ENCODE peak calls at places on chromosomes 5 and 9, in five cellular contexts. Q is IMR-90, V is K562, N is HepG2, C is GM12878. F is an unnamed sample.
A peak's percentile ranks its signal among the peaks of the same experiment; 100 is the strongest.

GRCh38 chr9:72524820-72525539 is 3.6 kb downstream of the TMC1 start:
- DNase-seq in Q (peak; percentile 100), N (no peak), C (peak; percentile 76), V (no peak), F (no peak)

GRCh38 chr5:141973871-141974595 is 5.1 kb downstream of the RNF14 start:
- DNase-seq in V (no peak), N (no peak), Q (peak; percentile 92), C (no peak), F (no peak)

GRCh38 chr9:135737840-135738521 is 36.0 kb downstream of the KCNT1 start:
- DNase-seq in Q (no peak), V (no peak), N (no peak), C (no peak), F (no peak)

GRCh38 chr5:169288066-169288753 is 12.7 kb downstream of the SLIT3 start:
- DNase-seq in V (no peak), Q (no peak), C (no peak), N (no peak), F (no peak)

GRCh38 chr9:89529243-89530030 is 31.5 kb upstream of the SEMA4D start:
- DNase-seq in Q (no peak), N (no peak), V (no peak), C (no peak), F (no peak)

GRCh38 chr5:154273028-154273617 is 82.6 kb downstream of the GALNT10 start:
- DNase-seq in Q (peak; percentile 21), V (peak; percentile 30), N (no peak), C (no peak), F (no peak)

GRCh38 chr5:14029185-14029584 is 84.7 kb upstream of the DNAH5 start:
- DNase-seq in V (no peak), Q (no peak), C (no peak), N (no peak), F (no peak)

GRCh38 chr9:104227108-104227507 is 133.0 kb downstream of the SMC2 start:
- DNase-seq in V (no peak), Q (no peak), N (no peak), C (no peak), F (no peak)

GRCh38 chr5:166710275-166710674 is 1581.2 kb upstream of the WWC1 start:
- DNase-seq in C (no peak), Q (no peak), V (no peak), N (no peak), F (no peak)

DNA sequence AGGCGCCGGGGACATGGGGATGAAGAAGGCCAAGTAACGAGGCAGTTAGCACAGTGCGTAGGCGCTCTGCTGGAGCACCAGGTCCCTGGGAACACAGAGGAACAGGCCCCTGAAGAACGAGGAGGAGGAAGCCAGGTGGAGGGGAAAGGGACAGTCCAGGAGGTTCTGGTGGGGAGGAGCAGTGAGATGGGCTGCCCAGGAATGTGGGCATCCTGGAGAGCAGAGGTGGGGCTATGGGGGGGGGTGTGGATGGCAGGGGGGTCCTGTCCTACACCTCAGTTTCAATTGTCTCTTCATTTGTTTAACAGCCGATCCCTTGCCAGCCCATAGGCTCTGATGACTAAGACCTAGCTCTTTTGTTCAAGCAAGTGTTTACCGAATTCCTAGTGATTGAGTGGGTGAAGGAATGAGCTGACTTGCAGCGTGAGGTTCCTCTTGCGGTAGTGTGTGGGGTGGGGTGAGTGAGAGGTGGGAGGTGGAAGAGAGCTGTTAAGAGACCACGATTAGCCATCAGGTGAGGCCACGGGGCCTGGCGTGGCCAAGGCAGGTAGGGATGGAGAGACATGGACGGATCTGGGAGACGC is 8.4 kb upstream of the PHYHD1 start:
- DNase-seq in C (no peak), Q (peak; percentile 94), N (peak; percentile 91), V (no peak), F (no peak)
- TF ChIP-seq MXI1 in C (no peak), Q (no peak), N (no peak), V (no peak), F (no peak)

DNA sequence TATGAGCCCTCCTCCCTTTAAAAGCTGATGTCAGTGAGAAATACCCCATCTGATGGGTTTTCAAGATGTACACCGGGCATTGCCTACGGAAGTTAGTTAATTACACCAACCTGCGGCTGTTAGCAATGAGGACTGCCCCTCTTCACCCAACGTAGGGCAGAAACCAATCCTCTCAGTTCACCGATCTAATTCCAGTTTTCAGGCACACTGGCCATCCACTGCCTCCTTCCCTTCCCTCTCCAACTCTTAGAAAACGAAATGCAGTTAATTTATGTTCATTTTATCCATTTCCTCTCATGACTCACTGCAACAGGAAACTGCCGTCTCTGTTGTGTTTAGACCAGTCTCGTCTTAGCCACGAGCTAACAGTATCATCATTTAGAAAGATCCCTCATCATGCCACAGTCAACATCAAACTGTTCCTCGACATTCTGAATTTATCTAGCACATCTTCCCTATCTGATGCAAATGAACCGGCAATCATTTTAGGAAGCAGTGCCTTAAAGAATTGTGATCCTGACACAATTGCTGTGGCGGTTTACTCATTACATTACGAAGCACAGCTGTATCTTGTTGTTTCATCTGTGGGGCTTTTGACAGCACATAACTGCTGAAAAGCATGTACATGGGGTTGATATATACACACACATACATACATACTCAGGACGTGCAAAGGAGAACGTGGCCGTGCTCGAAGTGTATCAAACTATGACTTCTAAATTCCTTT is 168.6 kb downstream of the EFNA5 start:
- DNase-seq in N (no peak), C (no peak), Q (peak; percentile 68), V (no peak), F (peak; percentile 39)
- TF ChIP-seq MXI1 in N (no peak), C (no peak), Q (no peak), V (no peak), F (peak; percentile 82)

DNA sequence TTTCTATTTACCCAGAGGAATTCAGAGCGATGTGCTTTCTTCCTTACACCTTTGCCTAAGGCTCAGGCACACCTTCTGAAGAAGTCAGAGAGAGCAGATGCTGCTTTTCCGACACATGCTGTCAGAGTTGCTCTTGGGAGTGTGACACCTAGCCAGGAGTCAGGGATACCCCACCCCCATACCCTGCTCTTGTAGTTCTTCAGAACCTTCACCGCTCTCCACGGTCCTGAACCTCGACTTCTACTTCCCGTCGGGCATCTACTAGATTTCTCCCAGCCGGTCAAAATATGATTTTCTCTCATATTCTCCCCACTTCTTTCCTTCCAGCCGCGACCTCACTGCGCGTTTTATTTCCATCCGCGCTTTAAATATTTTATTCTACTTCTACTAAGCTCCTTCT is 1.7 kb downstream of the GRIN3A start:
- DNase-seq in N (no peak), Q (no peak), C (no peak), V (peak; percentile 8), F (no peak)
- TF ChIP-seq MXI1 in N (no peak), Q (no peak), C (no peak), V (no peak), F (no peak)

GRCh38 chr9:88387733-88388202 is 476 bp upstream of the SPIN1 start:
- DNase-seq in V (no peak), Q (peak; percentile 52), N (peak; percentile 20), C (no peak), F (peak; percentile 63)
- TF ChIP-seq MXI1 in V (no peak), Q (no peak), N (no peak), C (no peak), F (no peak)

GRCh38 chr5:143229426-143229895 is 174.0 kb downstream of the NR3C1 start:
- DNase-seq in N (no peak), Q (no peak), C (no peak), V (no peak), F (no peak)

GRCh38 chr5:143228597-143229293 is 174.7 kb downstream of the NR3C1 start:
- DNase-seq in C (no peak), Q (no peak), V (no peak), N (no peak), F (no peak)

GRCh38 chr5:143230676-143230996 is 172.8 kb downstream of the NR3C1 start:
- DNase-seq in Q (no peak), N (no peak), C (no peak), V (no peak), F (no peak)

GRCh38 chr5:143231426-143231825 is 172.1 kb downstream of the NR3C1 start:
- DNase-seq in N (no peak), Q (peak; percentile 17), V (no peak), C (no peak), F (no peak)

DNA sequence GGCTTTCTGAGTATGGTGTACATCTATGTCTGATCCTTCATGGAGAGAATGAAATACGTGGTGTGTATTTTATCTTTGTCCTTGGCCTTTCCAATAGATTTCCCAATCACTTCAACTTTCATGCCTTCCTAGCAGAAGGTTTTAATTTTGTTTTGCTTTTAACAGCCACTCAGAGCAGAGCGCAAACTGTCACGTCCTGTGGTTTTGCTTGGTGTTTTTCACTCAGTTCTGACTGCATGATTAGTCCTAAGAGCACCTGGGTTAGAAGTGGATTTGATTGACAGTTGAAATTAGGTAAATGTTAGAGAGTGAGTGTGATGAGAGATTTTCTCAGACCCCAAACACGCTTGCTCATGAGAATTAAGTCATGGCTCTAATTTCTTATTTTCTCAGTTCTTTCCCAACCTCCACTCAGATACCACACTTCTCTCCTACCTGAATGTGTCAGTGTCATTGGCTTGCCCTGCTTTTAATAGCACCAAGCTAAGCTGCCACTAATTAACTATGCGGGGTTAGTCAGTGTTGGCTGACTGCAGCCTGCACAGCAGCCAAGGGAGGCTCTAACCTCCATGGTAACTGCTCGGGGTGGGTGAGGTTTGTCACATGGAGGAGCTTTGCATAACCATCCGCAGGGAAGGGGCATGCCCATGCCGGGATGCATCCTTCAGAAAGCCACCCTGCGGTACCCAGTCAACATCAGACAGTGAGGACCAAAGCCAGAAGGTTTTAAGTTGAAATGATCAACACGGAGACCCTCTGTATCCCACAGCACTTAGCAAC is 173.4 kb downstream of the NR3C1 start:
- DNase-seq in V (no peak), Q (no peak), C (peak; percentile 99), N (peak; percentile 37), F (no peak)
- TF ChIP-seq MXI1 in V (no peak), Q (no peak), C (peak; percentile 62), N (no peak), F (no peak)

GRCh38 chr9:93265972-93266371 is 82.0 kb downstream of the WNK2 start:
- DNase-seq in V (peak; percentile 6), Q (no peak), N (no peak), C (no peak), F (peak; percentile 13)

GRCh38 chr9:93266521-93267001 is 82.6 kb downstream of the WNK2 start:
- DNase-seq in C (no peak), V (no peak), Q (no peak), N (no peak), F (peak; percentile 12)

GRCh38 chr9:93264338-93265125 is 80.6 kb downstream of the WNK2 start:
- DNase-seq in C (no peak), N (no peak), Q (no peak), V (no peak), F (peak; percentile 21)

GRCh38 chr9:93267091-93267541 is 83.2 kb downstream of the WNK2 start:
- DNase-seq in N (no peak), Q (no peak), C (no peak), V (no peak), F (peak; percentile 16)

GRCh38 chr9:93265301-93265971 is 81.5 kb downstream of the WNK2 start:
- DNase-seq in Q (no peak), C (no peak), N (no peak), V (peak; percentile 5), F (peak; percentile 21)
- TF ChIP-seq MXI1 in Q (no peak), C (no peak), N (no peak), V (no peak), F (no peak)

DNA sequence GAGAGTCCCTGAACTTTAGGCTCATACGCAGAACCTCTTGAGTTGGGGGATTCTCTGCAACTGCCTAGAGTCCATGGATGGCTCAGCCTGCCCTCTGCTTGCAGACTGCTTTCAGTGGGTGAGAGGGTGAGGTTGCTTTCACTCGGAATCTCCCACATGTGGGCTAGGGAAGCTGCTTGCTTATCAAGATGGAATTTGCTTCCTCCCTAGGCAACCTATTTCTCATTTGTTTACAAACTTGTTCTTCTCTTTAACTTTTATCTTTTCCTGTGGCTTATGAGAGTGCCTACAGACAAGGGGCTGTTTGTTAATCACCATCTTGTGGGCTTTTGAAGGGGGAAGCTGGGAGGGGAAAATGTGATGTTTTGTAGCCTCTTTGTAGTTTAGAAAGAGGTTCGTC is 10.0 kb downstream of the TLE4 start:
- DNase-seq in Q (peak; percentile 94), N (peak; percentile 41), C (no peak), V (no peak), F (no peak)
- TF ChIP-seq MXI1 in Q (peak; percentile 81), N (no peak), C (no peak), V (no peak), F (peak; percentile 40)

F was measured in SK-N-SH.